ENCODE peak calls at places on chromosomes 12 and 14, in four cellular contexts. One of them, this sample, is unnamed.

GRCh38 chr12:107372229-107372658 is 278.9 kb upstream of the CRY1 start:
- DNase-seq in SK-N-SH: no peak
- DNase-seq in K562: no peak
- DNase-seq in GM12878: no peak
- DNase-seq in this sample: no peak

GRCh38 chr12:69648476-69648875 is 37.8 kb upstream of the LRRC10 start:
- DNase-seq in SK-N-SH: no peak
- DNase-seq in K562: no peak
- DNase-seq in GM12878: no peak
- DNase-seq in this sample: peak; percentile 27

GRCh38 chr14:51205486-51205885 is 34.6 kb upstream of the TMX1 start:
- DNase-seq in SK-N-SH: no peak
- DNase-seq in K562: no peak
- DNase-seq in GM12878: no peak
- DNase-seq in this sample: no peak

GRCh38 chr12:119181202-119181601 is 2.5 kb downstream of the HSPB8 start:
- DNase-seq in SK-N-SH: no peak
- DNase-seq in K562: no peak
- DNase-seq in GM12878: no peak
- DNase-seq in this sample: no peak

GRCh38 chr12:33012226-33012625 is 115.6 kb upstream of the PKP2 start:
- DNase-seq in SK-N-SH: no peak
- DNase-seq in K562: no peak
- DNase-seq in GM12878: no peak
- DNase-seq in this sample: no peak

GRCh38 chr14:80212025-80212402 is 710 bp upstream of the DIO2 start:
- DNase-seq in SK-N-SH: no peak
- DNase-seq in K562: no peak
- DNase-seq in GM12878: no peak
- DNase-seq in this sample: no peak

GRCh38 chr12:52319097-52319496 is 2.1 kb downstream of the KRT83 start:
- DNase-seq in SK-N-SH: no peak
- DNase-seq in K562: no peak
- DNase-seq in GM12878: no peak
- DNase-seq in this sample: no peak

GRCh38 chr12:124567035-124567672 is at the start of gene NCOR2:
- DNase-seq in SK-N-SH: peak; percentile 81
- DNase-seq in K562: peak; percentile 45
- DNase-seq in GM12878: no peak
- DNase-seq in this sample: no peak

GRCh38 chr14:76050797-76051392 is 65.3 kb downstream of the IFT43 start:
- DNase-seq in SK-N-SH: peak; percentile 63
- DNase-seq in K562: peak; percentile 56
- DNase-seq in GM12878: peak; percentile 21
- DNase-seq in this sample: peak; percentile 47

GRCh38 chr12:130762319-130762675 is 46.2 kb upstream of the RIMBP2 start:
- DNase-seq in SK-N-SH: no peak
- DNase-seq in K562: no peak
- DNase-seq in GM12878: no peak
- DNase-seq in this sample: no peak

GRCh38 chr12:89040146-89040964 is 311.9 kb downstream of the DUSP6 start:
- DNase-seq in SK-N-SH: no peak
- DNase-seq in K562: peak; percentile 30
- DNase-seq in GM12878: no peak
- DNase-seq in this sample: no peak

GRCh38 chr14:57244103-57244502 is 24.6 kb downstream of the EXOC5 start:
- DNase-seq in SK-N-SH: no peak
- DNase-seq in K562: no peak
- DNase-seq in GM12878: no peak
- DNase-seq in this sample: no peak

GRCh38 chr12:6383572-6384498 is at the start of gene LTBR:
- DNase-seq in SK-N-SH: no peak
- DNase-seq in K562: peak; percentile 87
- DNase-seq in GM12878: no peak
- DNase-seq in this sample: peak; percentile 83

GRCh38 chr12:56683-57346 is 9.8 kb upstream of the IQSEC3 start:
- DNase-seq in SK-N-SH: no peak
- DNase-seq in K562: peak; percentile 66
- DNase-seq in GM12878: no peak
- DNase-seq in this sample: no peak
- TF ChIP-seq NFIC in SK-N-SH: no peak
- TF ChIP-seq NFIC in K562: no peak
- TF ChIP-seq NFIC in GM12878: no peak
- TF ChIP-seq NFIC in this sample: no peak

GRCh38 chr12:40769846-40770245 is 77.6 kb downstream of the CNTN1 start:
- DNase-seq in SK-N-SH: no peak
- DNase-seq in K562: no peak
- DNase-seq in GM12878: no peak
- DNase-seq in this sample: no peak
- TF ChIP-seq NFIC in SK-N-SH: no peak
- TF ChIP-seq NFIC in K562: no peak
- TF ChIP-seq NFIC in GM12878: no peak
- TF ChIP-seq NFIC in this sample: no peak

DNA sequence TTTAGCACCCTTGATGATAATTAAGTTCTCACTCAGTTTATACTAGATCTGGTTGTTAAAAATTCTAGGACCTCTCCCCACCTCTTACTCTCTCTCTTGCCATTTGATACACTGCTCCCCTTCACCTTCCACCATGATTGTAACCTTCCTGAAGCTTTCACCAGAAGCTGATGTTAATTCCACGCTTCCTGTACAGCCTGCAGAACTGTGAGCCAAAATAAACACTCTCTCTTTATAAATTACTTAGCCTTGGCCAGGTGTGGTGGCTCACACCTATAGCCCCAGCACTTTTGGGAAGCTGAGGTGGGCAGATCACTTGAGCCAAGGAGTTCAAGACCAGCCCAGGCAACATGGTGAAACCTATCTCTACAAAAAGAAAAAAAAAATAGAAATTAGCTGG is 11.1 kb upstream of the HECTD4 start:
- DNase-seq in SK-N-SH: no peak
- DNase-seq in K562: no peak
- DNase-seq in GM12878: no peak
- DNase-seq in this sample: no peak
- TF ChIP-seq NFIC in SK-N-SH: no peak
- TF ChIP-seq NFIC in K562: no peak
- TF ChIP-seq NFIC in GM12878: no peak
- TF ChIP-seq NFIC in this sample: no peak

GRCh38 chr12:4082809-4083447 is 190.6 kb upstream of the CCND2 start:
- DNase-seq in SK-N-SH: no peak
- DNase-seq in K562: no peak
- DNase-seq in GM12878: no peak
- DNase-seq in this sample: no peak

GRCh38 chr12:4091001-4091789 is 182.4 kb upstream of the CCND2 start:
- DNase-seq in SK-N-SH: no peak
- DNase-seq in K562: no peak
- DNase-seq in GM12878: no peak
- DNase-seq in this sample: no peak

GRCh38 chr12:4084631-4085030 is 188.9 kb upstream of the CCND2 start:
- DNase-seq in SK-N-SH: no peak
- DNase-seq in K562: no peak
- DNase-seq in GM12878: no peak
- DNase-seq in this sample: no peak

GRCh38 chr12:4089147-4089606 is 184.4 kb upstream of the CCND2 start:
- DNase-seq in SK-N-SH: no peak
- DNase-seq in K562: no peak
- DNase-seq in GM12878: no peak
- DNase-seq in this sample: no peak

GRCh38 chr12:4086481-4086880 is 187.1 kb upstream of the CCND2 start:
- DNase-seq in SK-N-SH: no peak
- DNase-seq in K562: no peak
- DNase-seq in GM12878: no peak
- DNase-seq in this sample: no peak
- TF ChIP-seq NFIC in SK-N-SH: no peak
- TF ChIP-seq NFIC in K562: no peak
- TF ChIP-seq NFIC in GM12878: no peak
- TF ChIP-seq NFIC in this sample: no peak

GRCh38 chr12:39103552-39104165 is 198.3 kb upstream of the CPNE8 start:
- DNase-seq in SK-N-SH: peak; percentile 67
- DNase-seq in K562: peak; percentile 63
- DNase-seq in GM12878: peak; percentile 15
- DNase-seq in this sample: peak; percentile 59
- TF ChIP-seq NFIC in SK-N-SH: no peak
- TF ChIP-seq NFIC in K562: no peak
- TF ChIP-seq NFIC in GM12878: no peak
- TF ChIP-seq NFIC in this sample: no peak

GRCh38 chr14:32343926-32344430 is 14.9 kb downstream of the AKAP6 start:
- DNase-seq in SK-N-SH: no peak
- DNase-seq in K562: no peak
- DNase-seq in GM12878: no peak
- DNase-seq in this sample: no peak
- TF ChIP-seq NFIC in SK-N-SH: no peak
- TF ChIP-seq NFIC in K562: no peak
- TF ChIP-seq NFIC in GM12878: no peak
- TF ChIP-seq NFIC in this sample: no peak